ENCODE peak calls at places on chromosomes 1 and 21, in five cellular contexts. G is cardiac fibroblast, S is fibroblast of lung, O is thoracic aorta, Y is left ventricle myocardium inferior. I is an unnamed sample.

GRCh38 chr1:202143768-202144509 is 598 bp downstream of the ARL8A start:
- DNase-seq in G (peak), S (no peak), O (no peak), Y (peak), I (no peak)

GRCh38 chr21:28235169-28235892 is 757.3 kb downstream of the LTN1 start:
- DNase-seq in G (peak), S (no peak), O (no peak), Y (peak), I (no peak)

GRCh38 chr1:15885701-15886612 is 38.5 kb downstream of the SPEN start:
- DNase-seq in G (peak), S (peak), O (peak), Y (peak), I (peak)

GRCh38 chr1:151715726-151716404 is 738 bp downstream of the CELF3 start:
- DNase-seq in G (no peak), S (no peak), O (no peak), Y (no peak), I (peak)

GRCh38 chr1:71638081-71638766 is 557.4 kb upstream of the ZRANB2 start:
- DNase-seq in G (peak), S (peak), O (no peak), Y (no peak), I (no peak)

GRCh38 chr1:113439272-113439660 is 49.0 kb downstream of the MAGI3 start:
- DNase-seq in G (no peak), S (no peak), O (no peak), Y (no peak), I (no peak)

GRCh38 chr1:62682531-62682930 is 5.7 kb downstream of the DOCK7 start:
- DNase-seq in G (peak), S (no peak), O (no peak), Y (no peak), I (no peak)

GRCh38 chr1:156499703-156500577 is 635 bp downstream of the MEF2D start:
- DNase-seq in G (no peak), S (peak), O (no peak), Y (peak), I (peak)

GRCh38 chr21:45917241-45917640 is 64.3 kb upstream of the COL6A1 start:
- DNase-seq in G (no peak), S (no peak), O (no peak), Y (no peak), I (no peak)

GRCh38 chr1:61842863-61843514 is 100.7 kb downstream of the PATJ start:
- DNase-seq in G (peak), S (no peak), O (no peak), Y (no peak), I (peak)

GRCh38 chr1:37157634-37158033 is 123.3 kb upstream of the GRIK3 start:
- DNase-seq in G (no peak), S (no peak), O (no peak), Y (no peak), I (no peak)

GRCh38 chr1:89001510-89001909 is 9.1 kb upstream of the KYAT3 start:
- DNase-seq in G (no peak), S (no peak), O (no peak), Y (no peak), I (no peak)

DNA sequence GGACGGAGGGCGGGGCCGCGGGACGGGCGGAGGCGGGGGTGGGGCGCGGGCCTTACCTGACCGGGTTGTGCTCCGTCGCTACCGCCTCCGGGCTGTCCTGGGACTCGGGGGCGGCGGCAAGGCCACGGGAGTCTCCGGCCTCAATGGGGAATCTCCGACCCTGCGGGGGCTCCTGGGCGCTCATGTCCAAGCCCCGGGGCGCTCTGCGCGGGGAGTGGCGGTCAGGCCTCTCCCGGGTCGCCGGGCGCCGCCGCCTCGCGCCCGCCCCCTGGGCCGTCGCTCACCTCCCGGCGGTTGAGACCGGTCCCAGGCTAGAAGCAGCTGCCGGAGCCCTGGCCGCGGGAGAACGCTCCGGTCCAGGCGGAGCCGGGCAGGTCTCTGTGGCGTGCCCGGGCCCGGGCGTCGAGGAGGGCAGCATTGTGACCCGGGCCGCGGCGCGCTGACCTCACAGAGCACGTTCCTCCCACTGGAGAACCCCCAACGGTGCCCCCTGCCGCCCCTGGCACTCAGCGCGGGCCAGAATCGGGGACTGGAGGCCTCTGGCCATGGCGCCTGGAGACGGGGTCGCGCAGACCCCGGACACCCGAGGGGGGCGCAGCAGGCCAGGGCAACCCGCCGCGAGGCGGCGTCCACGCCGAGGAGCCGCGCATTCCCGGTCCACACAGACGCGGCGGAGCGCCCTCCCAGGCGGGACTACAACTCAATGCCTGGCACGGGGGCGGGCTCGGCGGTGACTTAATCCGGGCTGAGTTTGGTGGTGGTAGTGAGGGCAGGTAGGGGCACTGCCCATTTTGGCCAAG is 411 bp downstream of the FAM229A start:
- DNase-seq in G (peak), S (peak), O (peak), Y (peak), I (peak)
- H3K4me3 ChIP-seq in G (peak), S (peak), O (peak), Y (peak), I (peak)

DNA sequence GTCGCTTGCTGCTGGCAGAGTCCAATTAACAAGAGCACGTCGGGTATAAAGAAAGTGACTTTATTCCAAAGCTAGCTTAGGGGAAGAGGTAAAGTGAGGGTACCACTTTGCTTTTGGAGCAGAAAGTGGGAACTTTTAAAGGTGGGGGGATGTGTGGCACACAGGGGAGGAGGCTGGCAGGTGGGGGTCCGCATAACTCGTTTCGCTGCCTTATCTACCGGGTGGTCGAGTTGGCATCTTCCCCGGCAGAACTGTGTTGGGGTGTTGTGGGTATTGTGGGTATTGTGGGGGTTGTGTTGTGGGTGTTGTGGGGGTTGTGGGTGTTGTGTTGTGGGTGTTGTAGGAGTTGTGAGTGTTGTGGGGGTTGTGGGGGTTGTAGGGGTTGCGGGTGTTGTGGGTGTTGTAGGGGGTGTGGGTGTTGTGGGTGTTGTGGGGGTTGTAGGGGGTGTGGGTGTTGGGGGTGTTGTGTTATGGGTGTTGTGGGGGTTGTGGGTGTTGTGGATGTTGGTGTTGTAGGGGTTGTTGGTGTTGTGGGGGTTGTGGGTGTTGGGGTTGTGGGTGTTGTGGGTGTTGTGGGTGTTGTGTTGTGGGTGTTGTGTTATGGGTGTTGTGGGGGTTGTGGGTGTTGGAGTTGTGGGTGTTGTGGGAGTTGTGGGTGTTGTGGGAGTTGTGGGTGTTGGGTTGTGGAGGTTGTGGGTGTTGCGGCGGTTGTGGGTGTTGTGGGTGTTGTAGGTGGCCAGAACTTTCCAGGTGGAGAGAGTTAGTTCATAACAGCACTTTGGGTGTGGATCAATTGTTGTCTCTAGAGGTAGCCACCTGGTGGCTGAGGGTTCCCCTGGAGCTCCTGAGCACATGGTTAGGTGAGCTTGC is 52.7 kb downstream of the AGPAT3 start:
- DNase-seq in G (no peak), S (no peak), O (no peak), Y (no peak), I (no peak)
- TF ChIP-seq CTCF in G (no peak), S (no peak), O (no peak), Y (no peak), I (peak)

DNA sequence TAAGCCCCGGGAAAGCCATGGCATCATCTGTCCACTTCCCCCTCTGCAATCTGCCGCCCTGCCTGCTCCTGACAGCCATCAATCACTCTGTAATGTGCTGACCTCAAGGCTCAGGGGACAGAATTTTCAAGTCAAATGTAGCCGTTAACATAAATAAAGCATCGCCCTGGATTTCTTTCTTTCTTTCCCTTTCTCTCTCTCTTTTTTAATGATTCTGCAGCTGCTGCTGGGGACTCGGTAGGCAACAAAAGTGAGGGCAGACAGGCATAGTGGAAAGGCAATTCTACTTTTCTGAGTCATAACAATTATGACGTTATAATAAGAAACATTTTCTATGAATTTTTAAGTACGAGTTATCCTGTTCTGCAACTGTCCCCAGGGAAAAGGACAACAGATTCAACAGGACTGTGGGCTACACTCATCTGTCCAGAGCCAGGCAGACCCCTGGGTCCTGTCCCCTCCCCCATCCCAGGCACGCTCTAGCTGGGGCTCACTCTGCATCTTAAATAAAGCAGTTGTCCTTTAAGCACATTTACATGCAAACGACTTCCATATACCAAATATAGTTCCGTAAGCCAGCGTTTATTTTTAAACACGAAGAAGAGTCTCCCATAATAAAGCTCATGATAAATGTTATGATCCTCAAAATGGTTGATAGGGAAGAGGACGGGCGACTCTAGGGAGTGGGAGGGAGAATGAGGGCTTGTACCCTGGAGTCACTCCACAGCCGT is 78.6 kb downstream of the SSBP3 start:
- DNase-seq in G (no peak), S (peak), O (no peak), Y (no peak), I (peak)
- H3K4me3 ChIP-seq in G (no peak), S (no peak), O (no peak), Y (no peak), I (no peak)

DNA sequence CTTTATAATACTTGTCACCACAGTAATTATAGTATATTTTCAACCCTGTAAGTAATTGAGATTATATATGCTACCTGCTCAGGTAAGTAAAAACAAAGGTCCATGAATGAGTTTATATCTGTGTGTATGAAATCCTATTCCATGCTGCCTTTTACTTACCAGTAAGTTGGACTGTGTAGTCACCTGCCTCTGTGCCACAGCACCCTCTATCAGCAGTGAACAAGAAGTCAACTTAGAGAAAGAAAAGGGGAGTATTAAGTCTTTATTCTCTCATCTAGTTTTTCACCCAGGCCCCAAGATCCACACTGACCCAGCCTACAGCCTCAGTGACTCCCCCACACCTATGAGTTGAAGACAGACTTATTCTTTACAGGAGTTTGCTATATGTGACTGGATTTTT is 36.9 kb upstream of the IFI16 start:
- DNase-seq in G (peak), S (peak), O (no peak), Y (no peak), I (no peak)
- TF ChIP-seq CTCF in G (no peak), S (no peak), O (no peak), Y (no peak), I (no peak)

GRCh38 chr1:99424087-99424486 is 159.8 kb downstream of the PLPPR4 start:
- DNase-seq in G (no peak), S (no peak), O (no peak), Y (no peak), I (no peak)

DNA sequence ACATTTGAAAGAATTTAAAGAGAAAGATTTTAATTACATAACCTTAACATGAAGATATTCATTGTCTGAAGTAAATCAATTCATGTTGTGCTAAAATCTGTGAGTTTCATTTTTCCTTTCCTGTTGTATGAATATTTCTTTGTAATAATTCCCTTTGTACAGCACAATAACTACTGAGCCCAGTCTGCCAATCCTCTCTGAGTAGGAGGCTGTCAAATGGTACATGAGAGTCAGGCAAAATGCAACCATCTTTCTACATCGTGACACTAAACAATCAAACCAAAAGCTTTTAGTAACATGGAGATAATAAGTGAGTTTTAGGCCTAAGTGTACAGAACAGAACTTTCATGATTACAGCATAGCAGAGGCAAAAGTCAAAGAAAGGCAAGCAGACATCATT is 165.5 kb downstream of the PLPPR4 start:
- DNase-seq in G (no peak), S (no peak), O (no peak), Y (no peak), I (no peak)
- H3K4me3 ChIP-seq in G (no peak), S (no peak), O (no peak), Y (no peak), I (no peak)

DNA sequence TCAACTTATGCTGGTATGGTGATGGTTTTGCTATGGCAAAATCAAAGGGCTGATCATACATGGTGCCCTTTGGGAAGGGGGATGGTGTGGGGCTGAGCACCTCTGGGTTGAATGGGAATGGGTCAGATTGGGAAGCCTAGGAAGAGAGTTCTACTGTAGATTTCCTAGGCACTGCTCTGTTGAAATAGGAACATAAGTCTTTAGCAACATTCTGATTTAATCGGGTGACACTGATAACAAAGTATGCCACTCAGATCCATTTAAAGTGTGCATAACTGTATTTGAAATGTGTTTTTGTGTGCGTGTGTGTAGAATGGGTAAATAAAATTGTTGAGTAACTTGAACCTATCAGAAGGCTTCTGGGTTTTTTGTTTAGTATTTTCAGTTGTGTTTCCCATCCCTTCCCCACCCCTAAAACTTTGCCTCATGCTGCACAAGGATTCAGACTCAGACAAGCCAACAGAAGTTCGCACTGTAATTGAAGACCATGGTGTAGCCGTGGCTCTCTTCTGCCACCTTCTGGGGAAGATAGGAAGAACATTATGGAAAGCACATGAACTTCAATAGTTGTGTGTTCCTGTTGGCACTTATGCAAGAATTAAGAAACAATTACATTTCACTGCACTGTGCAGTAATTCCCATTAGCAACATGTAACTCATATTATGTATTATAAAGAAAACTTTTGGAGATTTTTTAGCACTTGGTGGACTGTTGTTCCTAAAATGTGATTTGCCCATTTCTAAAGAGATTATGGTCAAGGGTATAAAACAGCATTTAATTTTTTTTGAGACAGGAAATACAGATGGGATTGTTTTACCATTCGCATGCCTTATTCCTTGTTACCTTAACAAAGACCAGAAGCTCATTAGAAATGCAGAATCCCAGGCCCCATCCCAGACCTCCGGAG is 10.9 kb upstream of the C4BPB start:
- DNase-seq in G (peak), S (peak), O (no peak), Y (no peak), I (peak)
- TF ChIP-seq CTCF in G (peak), S (peak), O (peak), Y (peak), I (peak)

I was measured in BE2C.